ENCODE peak calls at places on chromosomes 16 and 17, in six cellular contexts. L is neural progenitor cell, G is GM23338, R is GM23248, T is HCT116, A is OCI-LY7. M is an unnamed sample.

GRCh38 chr17:45311406-45311761 is 5.4 kb downstream of the MAP3K14 start:
- DNase-seq in L (peak), G (no peak), R (no peak), A (no peak), T (no peak), M (no peak)

GRCh38 chr16:1732071-1732470 is 26.1 kb downstream of the MAPK8IP3 start:
- DNase-seq in R (no peak), T (no peak), G (no peak), A (no peak), L (no peak), M (no peak)

GRCh38 chr17:80585880-80586279 is 41.2 kb downstream of the RPTOR start:
- DNase-seq in R (no peak), L (no peak), T (no peak), A (no peak), G (no peak), M (no peak)

GRCh38 chr17:19332371-19333131 is 30.0 kb downstream of the B9D1 start:
- DNase-seq in R (no peak), T (no peak), L (no peak), A (no peak), G (no peak), M (no peak)

GRCh38 chr16:69865701-69866100 is 85.4 kb upstream of the CLEC18A start:
- DNase-seq in A (no peak), G (peak), T (no peak), L (peak), R (peak), M (no peak)

GRCh38 chr16:27470567-27471431 is 68.8 kb downstream of the IL21R start:
- DNase-seq in R (peak), L (no peak), A (no peak), G (no peak), T (no peak), M (no peak)

GRCh38 chr16:69089091-69089912 is 16.2 kb upstream of the HAS3 start:
- DNase-seq in R (no peak), G (peak), T (no peak), A (no peak), L (peak), M (no peak)

GRCh38 chr17:81641825-81642489 is 5.0 kb downstream of the TSPAN10 start:
- DNase-seq in L (no peak), R (peak), T (no peak), A (no peak), G (no peak), M (peak)

GRCh38 chr16:67115649-67116048 is 5.9 kb downstream of the PHAF1 start:
- DNase-seq in L (no peak), R (peak), T (peak), G (no peak), A (no peak), M (peak)

GRCh38 chr16:22296225-22297113 is 740 bp upstream of the POLR3E start:
- DNase-seq in A (peak), T (no peak), G (peak), R (peak), L (peak), M (no peak)

GRCh38 chr17:46984892-46985291 is 5.8 kb upstream of the RPRML start:
- DNase-seq in G (no peak), R (no peak), T (no peak), A (no peak), L (no peak), M (no peak)

GRCh38 chr16:3131755-3132377 is 3.0 kb upstream of the ZNF213 start:
- DNase-seq in T (no peak), L (peak), G (peak), A (peak), R (peak), M (peak)

GRCh38 chr17:235831-236640 is 54.6 kb upstream of the DOC2B start:
- DNase-seq in G (no peak), T (no peak), L (no peak), A (no peak), R (no peak), M (no peak)

GRCh38 chr17:233473-233941 is 52.1 kb upstream of the DOC2B start:
- DNase-seq in G (no peak), L (no peak), A (peak), T (no peak), R (no peak), M (no peak)

GRCh38 chr17:236641-237405 is 55.4 kb upstream of the DOC2B start:
- DNase-seq in R (no peak), T (no peak), G (no peak), A (no peak), L (no peak), M (no peak)

GRCh38 chr17:231966-232807 is 50.7 kb upstream of the DOC2B start:
- DNase-seq in L (no peak), G (no peak), T (no peak), R (no peak), A (peak), M (no peak)

GRCh38 chr17:234163-235047 is 53.0 kb upstream of the DOC2B start:
- DNase-seq in A (no peak), R (peak), G (no peak), T (no peak), L (no peak), M (no peak)
- H3K4me3 ChIP-seq in A (no peak), R (no peak), G (no peak), T (no peak), L (no peak), M (no peak)

GRCh38 chr17:41989702-41990419 is 23.3 kb downstream of the CNP start:
- DNase-seq in L (no peak), A (no peak), R (no peak), T (no peak), G (no peak), M (peak)

GRCh38 chr17:41996855-41997164 is 20.4 kb downstream of the DNAJC7 start:
- DNase-seq in R (peak), T (no peak), L (no peak), A (no peak), G (no peak), M (no peak)

GRCh38 chr17:41987642-41988041 is 21.0 kb downstream of the CNP start:
- DNase-seq in L (no peak), T (no peak), A (peak), R (peak), G (no peak), M (no peak)

GRCh38 chr17:41988418-41988817 is 21.8 kb downstream of the CNP start:
- DNase-seq in L (no peak), G (no peak), T (no peak), R (no peak), A (no peak), M (no peak)

GRCh38 chr17:41992576-41992975 is 24.7 kb downstream of the DNAJC7 start:
- DNase-seq in G (no peak), L (no peak), T (no peak), R (no peak), A (no peak), M (no peak)
- H3K27ac ChIP-seq in G (no peak), L (no peak), T (no peak), R (no peak), A (no peak), M (no peak)

DNA sequence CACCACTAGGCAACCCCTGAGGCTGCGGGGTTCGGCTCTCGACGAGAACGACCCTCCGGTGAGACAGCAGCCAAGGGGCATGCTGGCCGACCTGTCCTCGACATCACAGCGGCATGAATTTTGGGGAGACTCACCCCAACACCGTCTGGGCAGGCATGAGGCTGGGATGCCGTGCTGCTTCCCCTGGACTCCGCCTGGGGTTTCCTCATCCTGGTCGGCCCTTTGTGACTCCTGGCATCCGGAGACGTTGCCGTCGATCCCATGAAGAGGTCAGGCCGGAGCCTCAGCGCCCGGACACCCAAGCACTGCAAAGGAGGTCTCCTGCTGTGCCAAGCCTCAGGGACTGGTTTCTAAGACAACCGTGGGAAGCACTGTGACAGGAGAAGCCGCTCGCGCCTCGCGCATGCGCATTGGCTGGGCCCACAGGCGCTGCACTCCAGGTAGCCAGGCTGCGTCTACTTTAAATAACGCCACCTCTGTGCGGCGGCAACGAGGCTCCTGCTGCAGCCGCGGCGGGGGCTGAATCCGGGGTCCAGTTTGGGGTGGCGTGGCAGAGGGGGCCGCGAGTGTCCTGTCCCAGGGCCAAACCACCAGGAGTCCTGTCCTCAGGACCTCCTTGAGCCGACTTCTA is 13.8 kb upstream of the KCNJ18 start:
- DNase-seq in R (no peak), G (no peak), L (no peak), T (no peak), A (no peak), M (no peak)
- TF ChIP-seq EZH2phosphoT487 in R (no peak), G (no peak), L (no peak), T (no peak), A (no peak), M (no peak)

GRCh38 chr17:82875418-82875856 is 35.6 kb upstream of the ZNF750 start:
- DNase-seq in T (no peak), A (no peak), R (no peak), G (peak), L (peak), M (no peak)
- H3K4me3 ChIP-seq in T (no peak), A (no peak), R (no peak), G (no peak), L (no peak), M (no peak)

GRCh38 chr16:84843149-84844048 is 23.6 kb downstream of the CRISPLD2 start:
- DNase-seq in G (no peak), A (no peak), T (no peak), R (no peak), L (no peak), M (no peak)

GRCh38 chr16:84840687-84841627 is 21.2 kb downstream of the CRISPLD2 start:
- DNase-seq in A (no peak), R (no peak), L (no peak), T (no peak), G (no peak), M (no peak)

GRCh38 chr16:84842516-84843148 is 22.8 kb downstream of the CRISPLD2 start:
- DNase-seq in A (no peak), T (no peak), L (no peak), R (no peak), G (no peak), M (no peak)

GRCh38 chr16:84839956-84840355 is 20.2 kb downstream of the CRISPLD2 start:
- DNase-seq in A (no peak), R (peak), L (peak), T (peak), G (peak), M (peak)

DNA sequence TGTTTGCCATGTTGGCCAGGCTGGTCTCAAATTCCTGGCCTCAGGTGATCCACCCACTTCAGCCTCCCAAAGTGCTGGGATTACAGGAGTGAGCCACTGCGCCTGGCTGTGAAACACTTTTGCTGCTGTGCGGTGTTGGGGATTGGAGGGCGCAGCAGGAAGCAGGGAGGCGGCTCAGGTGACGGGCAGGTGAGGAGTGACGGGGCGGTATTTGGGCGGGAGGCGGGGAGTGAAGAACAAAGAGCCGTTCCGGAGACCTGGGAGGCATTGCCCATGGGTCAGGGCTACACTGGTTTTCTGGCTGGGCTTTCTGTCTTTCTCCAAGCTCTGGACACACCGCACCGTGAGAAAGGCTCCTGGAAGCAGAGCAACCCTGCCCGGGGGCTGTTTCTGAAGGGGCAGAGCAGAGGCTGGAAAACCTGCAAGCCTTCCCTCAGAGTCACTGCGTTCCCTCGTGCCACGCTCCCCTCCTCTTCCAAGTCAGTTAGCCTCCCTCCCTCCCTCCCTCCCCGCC is 22.1 kb downstream of the CRISPLD2 start:
- DNase-seq in L (peak), A (no peak), G (peak), T (peak), R (no peak), M (peak)
- H3K27ac ChIP-seq in L (no peak), A (no peak), G (peak), T (peak), R (no peak), M (peak)

GRCh38 chr17:49694847-49695697 is 12.7 kb downstream of the SLC35B1 start:
- DNase-seq in L (peak), G (peak), T (no peak), R (peak), A (peak), M (peak)
- TF ChIP-seq EZH2phosphoT487 in L (no peak), G (no peak), T (no peak), R (no peak), A (no peak), M (no peak)